ENCODE peak calls at places on chromosomes 11 and 22, in six cellular contexts. One of them, this sample, is unnamed.

GRCh38 chr11:58919980-58920379 is 19.3 kb upstream of the GLYATL1 start:
- DNase-seq in body of pancreas: no peak
- DNase-seq in neural progenitor cell: no peak
- DNase-seq in endothelial cell of umbilical vein: no peak
- DNase-seq in SJSA1: no peak
- DNase-seq in stomach: no peak
- DNase-seq in this sample: no peak

GRCh38 chr11:82978422-82979099 is 77.0 kb downstream of the DDIAS start:
- DNase-seq in body of pancreas: no peak
- DNase-seq in neural progenitor cell: no peak
- DNase-seq in endothelial cell of umbilical vein: no peak
- DNase-seq in SJSA1: peak
- DNase-seq in stomach: no peak
- DNase-seq in this sample: no peak

GRCh38 chr22:41034741-41035140 is 57.7 kb upstream of the EP300 start:
- DNase-seq in body of pancreas: no peak
- DNase-seq in neural progenitor cell: no peak
- DNase-seq in endothelial cell of umbilical vein: no peak
- DNase-seq in SJSA1: no peak
- DNase-seq in stomach: no peak
- DNase-seq in this sample: no peak

GRCh38 chr11:43359432-43359818 is 705 bp downstream of the TTC17 start:
- DNase-seq in body of pancreas: no peak
- DNase-seq in neural progenitor cell: no peak
- DNase-seq in endothelial cell of umbilical vein: peak
- DNase-seq in SJSA1: no peak
- DNase-seq in stomach: no peak
- DNase-seq in this sample: no peak

GRCh38 chr11:72456651-72457050 is 22.3 kb upstream of the CLPB start:
- DNase-seq in body of pancreas: no peak
- DNase-seq in neural progenitor cell: no peak
- DNase-seq in endothelial cell of umbilical vein: no peak
- DNase-seq in SJSA1: no peak
- DNase-seq in stomach: no peak
- DNase-seq in this sample: no peak

GRCh38 chr11:20048707-20049106 is 111.6 kb downstream of the DBX1 start:
- DNase-seq in body of pancreas: no peak
- DNase-seq in neural progenitor cell: no peak
- DNase-seq in endothelial cell of umbilical vein: no peak
- DNase-seq in SJSA1: no peak
- DNase-seq in stomach: no peak
- DNase-seq in this sample: no peak

GRCh38 chr22:40153705-40154104 is 24.0 kb upstream of the TNRC6B start:
- DNase-seq in body of pancreas: no peak
- DNase-seq in neural progenitor cell: no peak
- DNase-seq in endothelial cell of umbilical vein: no peak
- DNase-seq in SJSA1: no peak
- DNase-seq in stomach: no peak
- DNase-seq in this sample: no peak

GRCh38 chr11:71119656-71120269 is 132.6 kb downstream of the SHANK2 start:
- DNase-seq in body of pancreas: no peak
- DNase-seq in neural progenitor cell: no peak
- DNase-seq in endothelial cell of umbilical vein: no peak
- DNase-seq in SJSA1: no peak
- DNase-seq in stomach: no peak
- DNase-seq in this sample: no peak

GRCh38 chr11:36019722-36020121 is 75.9 kb downstream of the LDLRAD3 start:
- DNase-seq in body of pancreas: no peak
- DNase-seq in neural progenitor cell: no peak
- DNase-seq in endothelial cell of umbilical vein: no peak
- DNase-seq in SJSA1: no peak
- DNase-seq in stomach: no peak
- DNase-seq in this sample: no peak

GRCh38 chr11:75066061-75066460 is 30.6 kb downstream of the OR2AT4 start:
- DNase-seq in body of pancreas: no peak
- DNase-seq in neural progenitor cell: no peak
- DNase-seq in endothelial cell of umbilical vein: no peak
- DNase-seq in SJSA1: no peak
- DNase-seq in stomach: no peak
- DNase-seq in this sample: no peak

GRCh38 chr11:120998581-120998980 is 25.3 kb upstream of the TBCEL start:
- DNase-seq in body of pancreas: no peak
- DNase-seq in neural progenitor cell: no peak
- DNase-seq in endothelial cell of umbilical vein: no peak
- DNase-seq in SJSA1: no peak
- DNase-seq in stomach: no peak
- DNase-seq in this sample: no peak

GRCh38 chr11:64032050-64032449 is 3.7 kb upstream of the FLRT1 start:
- DNase-seq in body of pancreas: no peak
- DNase-seq in neural progenitor cell: no peak
- DNase-seq in endothelial cell of umbilical vein: no peak
- DNase-seq in SJSA1: peak
- DNase-seq in stomach: no peak
- DNase-seq in this sample: no peak

GRCh38 chr22:25353516-25354445 is 134.3 kb downstream of the CRYBB2 start:
- DNase-seq in body of pancreas: no peak
- DNase-seq in neural progenitor cell: no peak
- DNase-seq in endothelial cell of umbilical vein: no peak
- DNase-seq in SJSA1: no peak
- DNase-seq in stomach: no peak
- DNase-seq in this sample: no peak

GRCh38 chr11:34495724-34496377 is 17.7 kb downstream of the ELF5 start:
- DNase-seq in body of pancreas: no peak
- DNase-seq in neural progenitor cell: no peak
- DNase-seq in endothelial cell of umbilical vein: no peak
- DNase-seq in SJSA1: no peak
- DNase-seq in stomach: peak
- DNase-seq in this sample: peak

GRCh38 chr11:73388241-73389133 is 12.3 kb downstream of the RELT start:
- DNase-seq in body of pancreas: no peak
- DNase-seq in neural progenitor cell: peak
- DNase-seq in endothelial cell of umbilical vein: no peak
- DNase-seq in SJSA1: no peak
- DNase-seq in stomach: peak
- DNase-seq in this sample: peak

GRCh38 chr11:104286129-104286528 is 122.2 kb upstream of the PDGFD start:
- DNase-seq in body of pancreas: no peak
- DNase-seq in neural progenitor cell: no peak
- DNase-seq in endothelial cell of umbilical vein: no peak
- DNase-seq in SJSA1: no peak
- DNase-seq in stomach: no peak
- DNase-seq in this sample: no peak

GRCh38 chr11:46364791-46365190 is 16.7 kb upstream of the MDK start:
- DNase-seq in body of pancreas: no peak
- DNase-seq in neural progenitor cell: no peak
- DNase-seq in endothelial cell of umbilical vein: no peak
- DNase-seq in SJSA1: no peak
- DNase-seq in stomach: no peak
- DNase-seq in this sample: peak

GRCh38 chr11:6812391-6813005 is 13.0 kb upstream of the OR6A2 start:
- DNase-seq in body of pancreas: no peak
- DNase-seq in neural progenitor cell: peak
- DNase-seq in endothelial cell of umbilical vein: peak
- DNase-seq in SJSA1: peak
- DNase-seq in stomach: no peak
- DNase-seq in this sample: no peak

GRCh38 chr22:38869663-38870062 is 2.4 kb downstream of the CBX6 start:
- DNase-seq in body of pancreas: no peak
- DNase-seq in neural progenitor cell: no peak
- DNase-seq in endothelial cell of umbilical vein: no peak
- DNase-seq in SJSA1: no peak
- DNase-seq in stomach: no peak
- DNase-seq in this sample: peak

GRCh38 chr11:123063396-123064267 is 1.7 kb upstream of the HSPA8 start:
- DNase-seq in body of pancreas: peak
- DNase-seq in neural progenitor cell: no peak
- DNase-seq in endothelial cell of umbilical vein: peak
- DNase-seq in SJSA1: peak
- DNase-seq in stomach: peak
- DNase-seq in this sample: no peak

DNA sequence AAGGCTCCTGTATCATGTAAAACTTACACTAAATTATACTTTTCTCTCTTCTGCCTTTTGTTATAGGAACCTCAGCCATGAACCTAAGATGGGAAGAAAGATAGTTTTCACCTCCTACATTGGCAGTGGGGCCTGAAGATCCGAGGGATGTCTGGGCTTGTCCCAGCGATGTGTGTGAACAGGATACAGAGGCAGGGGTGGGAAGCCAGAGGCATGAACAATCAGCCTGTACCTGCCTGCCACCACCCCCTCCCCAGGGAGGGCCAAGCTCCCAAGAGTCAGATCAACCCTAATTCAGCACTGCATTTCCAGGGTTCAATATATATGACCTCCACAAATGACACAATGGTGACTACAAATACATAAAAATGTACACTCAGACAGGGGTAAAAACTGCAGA is 9.4 kb downstream of the KIAA0930 start:
- DNase-seq in body of pancreas: no peak
- DNase-seq in neural progenitor cell: no peak
- DNase-seq in endothelial cell of umbilical vein: no peak
- DNase-seq in SJSA1: no peak
- DNase-seq in stomach: no peak
- DNase-seq in this sample: no peak
- H3K27ac ChIP-seq in body of pancreas: no peak
- H3K27ac ChIP-seq in neural progenitor cell: no peak
- H3K27ac ChIP-seq in endothelial cell of umbilical vein: no peak
- H3K27ac ChIP-seq in SJSA1: no peak
- H3K27ac ChIP-seq in stomach: no peak
- H3K27ac ChIP-seq in this sample: no peak

DNA sequence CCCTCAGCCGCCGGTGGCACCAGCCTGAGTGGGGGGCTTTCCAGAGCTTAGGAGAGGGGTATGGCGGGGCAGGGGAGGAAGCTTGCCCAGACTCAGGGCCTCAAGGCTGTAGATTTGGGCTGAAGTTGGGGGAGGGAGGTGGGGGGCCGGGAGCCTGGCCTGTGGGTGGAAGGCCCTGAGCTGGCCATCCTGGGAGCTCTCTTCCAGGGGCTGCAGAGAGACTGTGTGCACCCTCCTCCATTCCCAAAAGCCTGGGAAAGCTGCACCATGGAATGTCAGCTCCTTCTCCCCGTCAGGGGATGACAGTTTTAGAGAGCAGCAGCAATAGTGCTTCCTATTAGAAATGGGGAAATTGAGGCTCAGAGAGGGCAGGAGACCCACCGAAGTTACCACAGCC is 1.0 kb downstream of the SYT12 start:
- DNase-seq in body of pancreas: no peak
- DNase-seq in neural progenitor cell: no peak
- DNase-seq in endothelial cell of umbilical vein: no peak
- DNase-seq in SJSA1: no peak
- DNase-seq in stomach: no peak
- DNase-seq in this sample: no peak
- H3K4me3 ChIP-seq in body of pancreas: no peak
- H3K4me3 ChIP-seq in neural progenitor cell: peak
- H3K4me3 ChIP-seq in endothelial cell of umbilical vein: no peak
- H3K4me3 ChIP-seq in SJSA1: no peak
- H3K4me3 ChIP-seq in stomach: peak
- H3K4me3 ChIP-seq in this sample: no peak

DNA sequence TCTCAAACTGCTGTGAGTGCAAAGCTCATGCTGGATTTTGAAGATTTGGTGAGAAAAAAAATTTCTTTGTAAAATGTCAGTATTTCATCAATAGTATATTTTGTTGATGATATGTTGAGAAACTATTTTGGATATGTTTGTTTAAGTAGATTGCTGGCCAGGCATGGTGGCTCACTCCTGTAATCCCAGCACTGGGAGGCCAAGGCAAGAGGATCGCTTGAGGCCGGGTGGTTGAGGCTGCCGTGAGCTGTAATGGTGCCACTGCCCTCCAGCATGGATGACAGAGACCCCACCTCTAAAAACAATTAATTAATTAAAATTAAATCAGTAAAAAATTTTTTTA is 6.9 kb upstream of the IFITM3 start:
- DNase-seq in body of pancreas: no peak
- DNase-seq in neural progenitor cell: no peak
- DNase-seq in endothelial cell of umbilical vein: no peak
- DNase-seq in SJSA1: no peak
- DNase-seq in stomach: no peak
- DNase-seq in this sample: no peak
- H3K27ac ChIP-seq in body of pancreas: peak
- H3K27ac ChIP-seq in neural progenitor cell: no peak
- H3K27ac ChIP-seq in endothelial cell of umbilical vein: peak
- H3K27ac ChIP-seq in SJSA1: no peak
- H3K27ac ChIP-seq in stomach: peak
- H3K27ac ChIP-seq in this sample: peak

GRCh38 chr11:124865181-124865901 is at the start of gene ROBO3:
- DNase-seq in body of pancreas: no peak
- DNase-seq in neural progenitor cell: peak
- DNase-seq in endothelial cell of umbilical vein: no peak
- DNase-seq in SJSA1: no peak
- DNase-seq in stomach: no peak
- DNase-seq in this sample: no peak
- H3K4me3 ChIP-seq in body of pancreas: no peak
- H3K4me3 ChIP-seq in neural progenitor cell: peak
- H3K4me3 ChIP-seq in endothelial cell of umbilical vein: no peak
- H3K4me3 ChIP-seq in SJSA1: no peak
- H3K4me3 ChIP-seq in stomach: peak
- H3K4me3 ChIP-seq in this sample: peak

GRCh38 chr11:117044287-117045035 is 53.8 kb downstream of the SIK3 start:
- DNase-seq in body of pancreas: no peak
- DNase-seq in neural progenitor cell: no peak
- DNase-seq in endothelial cell of umbilical vein: peak
- DNase-seq in SJSA1: no peak
- DNase-seq in stomach: no peak
- DNase-seq in this sample: no peak

GRCh38 chr11:117042689-117043088 is 55.5 kb downstream of the SIK3 start:
- DNase-seq in body of pancreas: no peak
- DNase-seq in neural progenitor cell: no peak
- DNase-seq in endothelial cell of umbilical vein: no peak
- DNase-seq in SJSA1: no peak
- DNase-seq in stomach: no peak
- DNase-seq in this sample: no peak

GRCh38 chr11:117045196-117045595 is 53.0 kb downstream of the SIK3 start:
- DNase-seq in body of pancreas: no peak
- DNase-seq in neural progenitor cell: peak
- DNase-seq in endothelial cell of umbilical vein: no peak
- DNase-seq in SJSA1: no peak
- DNase-seq in stomach: no peak
- DNase-seq in this sample: no peak

DNA sequence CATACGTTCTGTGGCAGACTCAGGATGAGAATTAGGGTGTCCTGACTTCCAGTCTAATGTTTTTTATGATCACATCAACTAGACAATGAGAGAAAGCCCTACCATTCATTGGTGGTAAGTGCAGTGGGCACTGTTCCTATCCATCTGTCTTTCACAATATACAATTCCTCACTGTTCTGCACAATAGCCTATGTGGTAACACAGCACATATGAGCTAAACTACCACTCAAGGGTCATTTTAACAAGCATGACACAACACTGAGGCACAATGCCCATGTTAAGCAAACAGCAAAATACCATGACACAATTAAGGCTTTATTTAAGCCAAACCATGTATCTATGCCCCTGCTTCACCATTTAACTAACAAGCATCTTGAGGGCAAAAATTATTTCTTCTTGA is 52.3 kb downstream of the SIK3 start:
- DNase-seq in body of pancreas: no peak
- DNase-seq in neural progenitor cell: no peak
- DNase-seq in endothelial cell of umbilical vein: no peak
- DNase-seq in SJSA1: no peak
- DNase-seq in stomach: no peak
- DNase-seq in this sample: no peak
- H3K27ac ChIP-seq in body of pancreas: no peak
- H3K27ac ChIP-seq in neural progenitor cell: no peak
- H3K27ac ChIP-seq in endothelial cell of umbilical vein: no peak
- H3K27ac ChIP-seq in SJSA1: no peak
- H3K27ac ChIP-seq in stomach: no peak
- H3K27ac ChIP-seq in this sample: no peak